ENCODE peak calls at places on chromosomes 6 and 20, in eight cellular contexts. One of them, this sample, is unnamed.

GRCh38 chr6:34200340-34200971 is 36.2 kb upstream of the HMGA1 start:
- DNase-seq in stimulated activated CD4-positive, alpha-beta T cell treated with anti-CD3 and anti-CD28 coated beads, Interleukin-4, amount 100 ng/mL, for 4 hours: no peak
- DNase-seq in lower lobe of right lung: no peak
- DNase-seq in AG08395: no peak
- DNase-seq in HFF-Myc: no peak
- DNase-seq in ureter: no peak
- DNase-seq in small intestine: no peak
- DNase-seq in T-helper 2 cell: no peak
- DNase-seq in this sample: no peak

GRCh38 chr6:88380083-88380482 is 213.9 kb upstream of the CNR1 start:
- DNase-seq in lower lobe of right lung: peak
- DNase-seq in stimulated activated CD4-positive, alpha-beta T cell treated with anti-CD3 and anti-CD28 coated beads, Interleukin-4, amount 100 ng/mL, for 4 hours: no peak
- DNase-seq in HFF-Myc: peak
- DNase-seq in ureter: no peak
- DNase-seq in T-helper 2 cell: no peak
- DNase-seq in small intestine: no peak
- DNase-seq in AG08395: peak
- DNase-seq in this sample: peak

GRCh38 chr20:46351357-46352058 is 43.2 kb upstream of the CDH22 start:
- DNase-seq in stimulated activated CD4-positive, alpha-beta T cell treated with anti-CD3 and anti-CD28 coated beads, Interleukin-4, amount 100 ng/mL, for 4 hours: no peak
- DNase-seq in HFF-Myc: no peak
- DNase-seq in AG08395: no peak
- DNase-seq in T-helper 2 cell: no peak
- DNase-seq in lower lobe of right lung: no peak
- DNase-seq in ureter: no peak
- DNase-seq in small intestine: no peak
- DNase-seq in this sample: no peak

GRCh38 chr6:122014961-122015360 is 384.5 kb upstream of the HSF2 start:
- DNase-seq in stimulated activated CD4-positive, alpha-beta T cell treated with anti-CD3 and anti-CD28 coated beads, Interleukin-4, amount 100 ng/mL, for 4 hours: no peak
- DNase-seq in AG08395: peak
- DNase-seq in small intestine: no peak
- DNase-seq in ureter: no peak
- DNase-seq in HFF-Myc: no peak
- DNase-seq in T-helper 2 cell: no peak
- DNase-seq in lower lobe of right lung: no peak
- DNase-seq in this sample: peak

GRCh38 chr20:59134182-59134581 is 29.4 kb upstream of the ZNF831 start:
- DNase-seq in HFF-Myc: no peak
- DNase-seq in T-helper 2 cell: no peak
- DNase-seq in ureter: no peak
- DNase-seq in stimulated activated CD4-positive, alpha-beta T cell treated with anti-CD3 and anti-CD28 coated beads, Interleukin-4, amount 100 ng/mL, for 4 hours: no peak
- DNase-seq in lower lobe of right lung: no peak
- DNase-seq in small intestine: no peak
- DNase-seq in AG08395: no peak
- DNase-seq in this sample: no peak

GRCh38 chr20:17898548-17898994 is 70.0 kb downstream of the SNX5 start:
- DNase-seq in T-helper 2 cell: peak
- DNase-seq in HFF-Myc: no peak
- DNase-seq in lower lobe of right lung: peak
- DNase-seq in AG08395: peak
- DNase-seq in ureter: peak
- DNase-seq in stimulated activated CD4-positive, alpha-beta T cell treated with anti-CD3 and anti-CD28 coated beads, Interleukin-4, amount 100 ng/mL, for 4 hours: peak
- DNase-seq in small intestine: peak
- DNase-seq in this sample: peak

GRCh38 chr6:24766685-24767462 is 7.9 kb upstream of the GMNN start:
- DNase-seq in ureter: no peak
- DNase-seq in AG08395: peak
- DNase-seq in T-helper 2 cell: peak
- DNase-seq in stimulated activated CD4-positive, alpha-beta T cell treated with anti-CD3 and anti-CD28 coated beads, Interleukin-4, amount 100 ng/mL, for 4 hours: no peak
- DNase-seq in lower lobe of right lung: no peak
- DNase-seq in HFF-Myc: peak
- DNase-seq in small intestine: peak
- DNase-seq in this sample: peak

GRCh38 chr6:28765978-28766351 is 157.8 kb downstream of the TRIM27 start:
- DNase-seq in T-helper 2 cell: no peak
- DNase-seq in stimulated activated CD4-positive, alpha-beta T cell treated with anti-CD3 and anti-CD28 coated beads, Interleukin-4, amount 100 ng/mL, for 4 hours: no peak
- DNase-seq in small intestine: no peak
- DNase-seq in lower lobe of right lung: no peak
- DNase-seq in HFF-Myc: no peak
- DNase-seq in ureter: no peak
- DNase-seq in AG08395: no peak
- DNase-seq in this sample: no peak

GRCh38 chr6:54916858-54917257 is 70.3 kb downstream of the FAM83B start:
- DNase-seq in small intestine: peak
- DNase-seq in stimulated activated CD4-positive, alpha-beta T cell treated with anti-CD3 and anti-CD28 coated beads, Interleukin-4, amount 100 ng/mL, for 4 hours: no peak
- DNase-seq in AG08395: peak
- DNase-seq in ureter: no peak
- DNase-seq in T-helper 2 cell: no peak
- DNase-seq in HFF-Myc: no peak
- DNase-seq in lower lobe of right lung: no peak
- DNase-seq in this sample: peak

GRCh38 chr6:31737315-31738047 is 1.2 kb upstream of the CLIC1 start:
- DNase-seq in small intestine: peak
- DNase-seq in ureter: no peak
- DNase-seq in T-helper 2 cell: peak
- DNase-seq in stimulated activated CD4-positive, alpha-beta T cell treated with anti-CD3 and anti-CD28 coated beads, Interleukin-4, amount 100 ng/mL, for 4 hours: no peak
- DNase-seq in lower lobe of right lung: no peak
- DNase-seq in HFF-Myc: no peak
- DNase-seq in AG08395: no peak
- DNase-seq in this sample: no peak

GRCh38 chr6:55964136-55964535 is 88.7 kb upstream of the BMP5 start:
- DNase-seq in HFF-Myc: no peak
- DNase-seq in stimulated activated CD4-positive, alpha-beta T cell treated with anti-CD3 and anti-CD28 coated beads, Interleukin-4, amount 100 ng/mL, for 4 hours: no peak
- DNase-seq in T-helper 2 cell: no peak
- DNase-seq in lower lobe of right lung: no peak
- DNase-seq in AG08395: no peak
- DNase-seq in small intestine: no peak
- DNase-seq in ureter: no peak
- DNase-seq in this sample: no peak

GRCh38 chr20:14498809-14499208 is 161.4 kb upstream of the FLRT3 start:
- DNase-seq in ureter: no peak
- DNase-seq in lower lobe of right lung: no peak
- DNase-seq in AG08395: no peak
- DNase-seq in small intestine: no peak
- DNase-seq in T-helper 2 cell: no peak
- DNase-seq in HFF-Myc: no peak
- DNase-seq in stimulated activated CD4-positive, alpha-beta T cell treated with anti-CD3 and anti-CD28 coated beads, Interleukin-4, amount 100 ng/mL, for 4 hours: no peak
- DNase-seq in this sample: no peak